ENCODE peak calls at places on chromosomes 5 and 9, in ten cellular contexts. W is pancreas; X is Peyer's patch; I is CD4-positive, alpha-beta memory T cell; Z is prostate gland; H is heart right ventricle; O is GM23248; G is aorta; F is MM.1S; U is CD8-positive, alpha-beta memory T cell. L is an unnamed sample.

GRCh38 chr9:4592886-4593285 is 69.2 kb upstream of the PLPP6 start:
- DNase-seq in W (no peak), X (no peak), I (no peak), Z (no peak), H (no peak), O (no peak), G (no peak), F (no peak), U (no peak), L (no peak)

GRCh38 chr9:37676411-37676830 is 25.7 kb downstream of the FRMPD1 start:
- DNase-seq in W (no peak), X (no peak), I (no peak), Z (no peak), H (no peak), O (no peak), G (no peak), F (no peak), U (no peak), L (no peak)

GRCh38 chr5:122392844-122393243 is 80.8 kb downstream of the SNCAIP start:
- DNase-seq in W (no peak), X (no peak), I (no peak), Z (no peak), H (no peak), O (peak; percentile 17), G (no peak), F (no peak), U (no peak), L (no peak)

GRCh38 chr5:150497274-150497988 is 10.5 kb upstream of the NDST1 start:
- DNase-seq in W (no peak), X (no peak), I (no peak), Z (peak; percentile 21), H (no peak), O (peak; percentile 99), G (peak; percentile 86), F (no peak), U (no peak), L (no peak)

GRCh38 chr5:168366124-168366523 is 74.7 kb downstream of the WWC1 start:
- DNase-seq in W (no peak), X (no peak), I (no peak), Z (no peak), H (no peak), O (peak; percentile 88), G (no peak), F (no peak), U (no peak), L (no peak)

GRCh38 chr5:80246995-80247729 is 8.7 kb downstream of the SERINC5 start:
- DNase-seq in W (no peak), X (peak; percentile 41), I (peak; percentile 39), Z (peak; percentile 80), H (peak; percentile 52), O (peak; percentile 98), G (peak; percentile 79), F (peak; percentile 62), U (no peak), L (peak; percentile 55)

GRCh38 chr5:93621340-93621872 is 38.4 kb downstream of the NR2F1 start:
- DNase-seq in W (peak; percentile 86), X (no peak), I (no peak), Z (peak; percentile 53), H (peak; percentile 79), O (no peak), G (peak; percentile 83), F (no peak), U (no peak), L (peak; percentile 73)

GRCh38 chr9:94083384-94083783 is 880 bp upstream of the PTPDC1 start:
- DNase-seq in W (no peak), X (no peak), I (no peak), Z (no peak), H (no peak), O (no peak), G (no peak), F (no peak), U (no peak), L (no peak)

GRCh38 chr5:528625-529511 is 4.6 kb upstream of the SLC9A3 start:
- DNase-seq in W (peak; percentile 39), X (no peak), I (no peak), Z (no peak), H (no peak), O (no peak), G (peak; percentile 34), F (peak; percentile 6), U (no peak), L (peak; percentile 41)

GRCh38 chr5:128774605-128775004 is 190.7 kb upstream of the SLC27A6 start:
- DNase-seq in W (no peak), X (no peak), I (no peak), Z (no peak), H (no peak), O (no peak), G (no peak), F (no peak), U (no peak), L (no peak)

GRCh38 chr5:157280511-157280910 is 14.6 kb downstream of the CYFIP2 start:
- DNase-seq in W (no peak), X (no peak), I (no peak), Z (no peak), H (no peak), O (no peak), G (no peak), F (no peak), U (no peak), L (no peak)
- H3K4me1 ChIP-seq in W (no peaks in the 10 kb centered on the region), X (peaks cover 13% of the 10 kb centered on the region), I (peaks cover 98% of the 10 kb centered on the region), Z (no peaks in the 10 kb centered on the region), H (no peaks in the 10 kb centered on the region), O (peaks cover 19% of the 10 kb centered on the region), G (no peaks in the 10 kb centered on the region), F (peaks cover 28% of the 10 kb centered on the region), U (peaks cover 93% of the 10 kb centered on the region), L (peaks cover 8% of the 10 kb centered on the region)

GRCh38 chr5:2876183-2876582 is 124.7 kb upstream of the IRX2 start:
- DNase-seq in W (no peak), X (no peak), I (no peak), Z (no peak), H (no peak), O (no peak), G (no peak), F (no peak), U (no peak), L (no peak)
- H3K4me3 ChIP-seq in W (no peak overlapping the region), X (no peak overlapping the region), I (no peak overlapping the region), Z (no peak overlapping the region), H (no peak overlapping the region), O (no peak overlapping the region), G (no peak overlapping the region), F (no peak overlapping the region), U (no peak overlapping the region), L (no peak overlapping the region)

GRCh38 chr5:10724799-10725507 is 36.1 kb downstream of the DAP start:
- DNase-seq in W (peak; percentile 78), X (no peak), I (no peak), Z (peak; percentile 51), H (peak; percentile 74), O (peak; percentile 88), G (peak; percentile 73), F (no peak), U (no peak), L (no peak)
- H3K4me1 ChIP-seq in W (peaks cover 62% of the 10 kb centered on the region), X (peaks cover 3% of the 10 kb centered on the region), I (no peaks in the 10 kb centered on the region), Z (no peaks in the 10 kb centered on the region), H (no peaks in the 10 kb centered on the region), O (peaks cover 25% of the 10 kb centered on the region), G (no peaks in the 10 kb centered on the region), F (no peaks in the 10 kb centered on the region), U (no peaks in the 10 kb centered on the region), L (peaks cover 24% of the 10 kb centered on the region)

GRCh38 chr5:142306077-142306502 is 18.7 kb downstream of the SPRY4 start:
- DNase-seq in W (no peak), X (no peak), I (no peak), Z (no peak), H (no peak), O (no peak), G (no peak), F (no peak), U (no peak), L (no peak)

GRCh38 chr5:142309747-142310318 is 15.0 kb downstream of the SPRY4 start:
- DNase-seq in W (no peak), X (no peak), I (no peak), Z (no peak), H (no peak), O (no peak), G (no peak), F (no peak), U (no peak), L (no peak)

GRCh38 chr5:142307491-142307890 is 17.3 kb downstream of the SPRY4 start:
- DNase-seq in W (no peak), X (no peak), I (no peak), Z (no peak), H (no peak), O (no peak), G (no peak), F (no peak), U (no peak), L (no peak)

GRCh38 chr5:142310803-142311202 is 14.0 kb downstream of the SPRY4 start:
- DNase-seq in W (no peak), X (no peak), I (no peak), Z (no peak), H (no peak), O (no peak), G (no peak), F (no peak), U (no peak), L (no peak)

DNA sequence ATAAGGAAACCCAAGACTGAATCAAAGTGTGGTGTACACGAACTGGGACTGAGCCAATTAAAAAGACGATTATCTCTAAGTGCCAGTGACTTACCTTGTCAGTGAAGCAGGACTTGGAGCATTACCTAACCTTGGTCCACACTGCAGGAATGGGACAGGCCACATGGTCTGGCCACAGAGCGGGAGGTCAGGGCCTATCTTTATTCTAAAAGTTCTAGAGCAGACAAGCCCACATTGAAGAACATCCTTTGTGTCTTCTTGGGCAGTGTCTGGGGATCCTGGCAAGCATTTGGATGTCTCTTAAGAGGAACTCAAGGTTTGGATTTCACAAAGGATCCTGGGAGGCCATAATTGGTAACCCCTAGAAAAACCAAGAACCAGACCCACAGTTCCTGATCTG is 16.5 kb downstream of the SPRY4 start:
- DNase-seq in W (no peak), X (no peak), I (no peak), Z (no peak), H (no peak), O (no peak), G (no peak), F (no peak), U (no peak), L (no peak)
- H3K4me3 ChIP-seq in W (no peak overlapping the region), X (no peak overlapping the region), I (no peak overlapping the region), Z (no peak overlapping the region), H (no peak overlapping the region), O (no peak overlapping the region), G (no peak overlapping the region), F (no peak overlapping the region), U (no peak overlapping the region), L (no peak overlapping the region)

DNA sequence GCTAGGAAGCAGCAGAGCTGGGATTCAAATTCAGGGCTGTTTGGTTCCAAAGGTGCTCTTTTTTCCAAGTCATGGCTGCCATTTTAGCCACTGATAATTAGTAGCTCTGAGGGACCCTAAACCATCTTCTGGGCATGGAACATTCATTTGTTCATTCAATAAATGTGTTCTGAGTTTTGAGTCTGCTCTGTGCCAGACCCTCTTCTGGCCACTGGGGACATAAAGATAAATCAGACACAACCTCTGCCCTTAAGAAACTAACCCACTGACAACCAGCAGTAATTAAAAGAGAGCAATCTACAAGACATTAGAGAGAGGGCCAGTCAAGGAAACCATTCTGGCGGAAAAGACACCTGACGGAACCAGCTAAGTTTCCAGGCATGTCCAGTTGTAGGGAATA is 2.0 kb upstream of the CPEB4 start:
- DNase-seq in W (no peak), X (no peak), I (no peak), Z (no peak), H (no peak), O (no peak), G (no peak), F (no peak), U (no peak), L (no peak)
- H3K4me1 ChIP-seq in W (peaks cover 8% of the 10 kb centered on the region), X (peaks cover 9% of the 10 kb centered on the region), I (peaks cover 64% of the 10 kb centered on the region), Z (peaks cover 5% of the 10 kb centered on the region), H (no peaks in the 10 kb centered on the region), O (peaks cover 18% of the 10 kb centered on the region), G (no peaks in the 10 kb centered on the region), F (peaks cover 48% of the 10 kb centered on the region), U (peaks cover 55% of the 10 kb centered on the region), L (peaks cover 41% of the 10 kb centered on the region)